ENCODE peak calls at places on chromosomes 16 and 17, in five cellular contexts. P, D, J, G and O are unnamed samples.

GRCh38 chr16:80936410-80936809 is 70.3 kb downstream of the CMC2 start:
- DNase-seq in P (no peak), D (no peak), J (no peak), G (no peak), O (no peak)

GRCh38 chr17:28059675-28060074 is 17.2 kb downstream of the NLK start:
- DNase-seq in P (no peak), D (no peak), J (no peak), G (no peak), O (no peak)

GRCh38 chr17:3845361-3845753 is 689 bp downstream of the NCBP3 start:
- DNase-seq in P (no peak), D (peak), J (peak), G (no peak), O (peak)

GRCh38 chr17:17342242-17342945 is 39.2 kb downstream of the NT5M start:
- DNase-seq in P (no peak), D (no peak), J (no peak), G (no peak), O (no peak)

GRCh38 chr17:22128723-22129122 is 436.4 kb downstream of the KCNJ18 start:
- DNase-seq in P (no peak), D (peak), J (no peak), G (no peak), O (no peak)

GRCh38 chr17:46139365-46140210 is 53.6 kb downstream of the KANSL1 start:
- DNase-seq in P (no peak), D (no peak), J (no peak), G (no peak), O (no peak)

GRCh38 chr17:82709676-82710498 is 6.6 kb upstream of the FN3KRP start:
- DNase-seq in P (no peak), D (no peak), J (no peak), G (no peak), O (no peak)

GRCh38 chr17:62860962-62861873 is 53.1 kb upstream of the MARCHF10 start:
- DNase-seq in P (no peak), D (no peak), J (no peak), G (no peak), O (no peak)

GRCh38 chr16:49465661-49466528 is 92.3 kb downstream of the C16orf78 start:
- DNase-seq in P (no peak), D (no peak), J (no peak), G (no peak), O (no peak)

GRCh38 chr17:5237541-5238016 is 2.9 kb upstream of the SCIMP start:
- DNase-seq in P (peak), D (peak), J (peak), G (peak), O (no peak)
- TF ChIP-seq CTCF in P (peak), D (peak), J (peak), G (peak), O (no peak)

GRCh38 chr17:8253801-8254200 is 4.7 kb downstream of the PFAS start:
- DNase-seq in P (no peak), D (no peak), J (no peak), G (no peak), O (no peak)
- TF ChIP-seq CTCF in P (no peak), D (no peak), J (no peak), G (no peak), O (no peak)

GRCh38 chr17:81231766-81232581 is 6.9 kb downstream of the TEPSIN start:
- DNase-seq in P (no peak), D (no peak), J (no peak), G (no peak), O (no peak)

GRCh38 chr17:81228834-81229665 is 6.3 kb upstream of the CEP131 start:
- DNase-seq in P (no peak), D (no peak), J (no peak), G (no peak), O (no peak)

GRCh38 chr17:81229666-81229920 is 6.8 kb upstream of the CEP131 start:
- DNase-seq in P (no peak), D (no peak), J (no peak), G (no peak), O (no peak)

GRCh38 chr17:81231121-81231645 is 7.7 kb downstream of the TEPSIN start:
- DNase-seq in P (no peak), D (no peak), J (no peak), G (no peak), O (no peak)

DNA sequence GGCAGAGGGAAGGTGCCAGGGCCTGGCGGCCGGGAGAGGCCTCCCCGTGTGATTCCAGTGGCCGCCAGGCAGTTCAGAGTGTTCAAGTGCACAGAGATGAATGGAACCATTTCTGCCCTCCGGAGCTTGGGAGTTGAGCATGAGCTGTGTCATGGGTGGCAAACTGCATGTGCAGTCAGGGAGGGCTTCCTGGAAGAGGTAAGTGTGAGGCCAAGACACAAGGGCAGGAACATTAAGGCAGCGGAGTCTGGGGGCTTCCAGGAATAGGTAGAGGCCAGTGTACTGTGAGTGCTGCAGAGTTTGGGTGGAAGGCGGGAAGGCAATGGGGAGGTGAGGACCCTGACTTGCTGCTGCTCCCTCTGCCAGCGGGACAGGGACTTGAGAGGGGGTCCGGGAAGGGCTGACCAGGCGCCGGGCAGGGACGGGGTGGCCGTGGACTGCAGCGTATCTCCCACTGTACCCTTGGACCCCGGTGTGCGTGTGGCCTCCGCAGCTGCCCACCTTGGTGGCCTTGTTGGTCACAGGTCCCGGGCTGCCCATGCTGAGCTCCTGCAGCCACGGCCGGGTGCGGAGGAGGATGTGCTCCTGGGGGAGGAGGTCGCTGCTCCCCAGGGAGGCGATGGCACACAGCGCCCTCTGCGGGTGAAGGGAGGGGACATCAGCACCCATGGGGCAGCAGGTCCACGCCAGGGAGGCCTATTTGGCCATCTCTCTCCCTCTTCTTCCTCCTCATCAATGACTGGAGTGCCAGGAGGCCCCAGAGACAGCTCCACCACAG is 7.5 kb upstream of the CEP131 start:
- DNase-seq in P (no peak), D (no peak), J (no peak), G (no peak), O (no peak)
- TF ChIP-seq CTCF in P (peak), D (peak), J (peak), G (peak), O (no peak)

GRCh38 chr17:42323268-42323773 is 35.0 kb downstream of the STAT5A start:
- DNase-seq in P (no peak), D (no peak), J (no peak), G (no peak), O (no peak)

GRCh38 chr17:42322382-42323267 is 34.3 kb downstream of the STAT5A start:
- DNase-seq in P (peak), D (peak), J (peak), G (peak), O (peak)

GRCh38 chr17:42321555-42321954 is 33.3 kb downstream of the STAT5A start:
- DNase-seq in P (no peak), D (no peak), J (no peak), G (no peak), O (no peak)

GRCh38 chr17:42329025-42329976 is 41.0 kb downstream of the STAT5A start:
- DNase-seq in P (peak), D (no peak), J (peak), G (no peak), O (no peak)

DNA sequence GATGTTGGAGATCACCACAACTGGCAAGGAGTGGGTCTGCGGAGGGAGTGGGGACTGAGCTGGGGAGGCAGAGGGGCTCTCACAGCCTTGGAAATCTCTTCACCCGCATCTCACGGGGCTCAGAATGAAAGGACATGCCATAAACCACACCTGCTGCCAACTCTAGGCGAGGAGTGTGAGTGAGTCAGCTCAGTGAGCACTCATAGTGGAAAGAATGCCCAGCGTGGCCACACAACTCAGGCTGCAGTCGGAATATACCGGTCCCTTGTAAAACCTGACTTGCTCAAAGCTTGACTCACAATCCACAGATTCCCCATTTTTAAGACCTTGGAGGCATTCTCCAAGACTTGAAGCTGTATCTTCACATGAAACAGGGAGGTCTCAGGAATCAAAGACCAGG is 36.7 kb downstream of the STAT5A start:
- DNase-seq in P (peak), D (no peak), J (peak), G (no peak), O (no peak)
- TF ChIP-seq CTCF in P (no peak), D (no peak), J (peak), G (no peak), O (no peak)

GRCh38 chr16:30555848-30556473 is 2.2 kb downstream of the ZNF764 start:
- DNase-seq in P (no peak), D (no peak), J (no peak), G (no peak), O (no peak)

GRCh38 chr16:30558789-30559377 is 709 bp upstream of the ZNF764 start:
- DNase-seq in P (no peak), D (no peak), J (no peak), G (no peak), O (no peak)

GRCh38 chr16:30559690-30560089 is 1.5 kb upstream of the ZNF764 start:
- DNase-seq in P (no peak), D (no peak), J (no peak), G (no peak), O (no peak)

GRCh38 chr16:30557397-30557949 is 701 bp downstream of the ZNF764 start:
- DNase-seq in P (no peak), D (no peak), J (no peak), G (no peak), O (no peak)

GRCh38 chr16:30557950-30558788 is at the start of gene ZNF764:
- DNase-seq in P (peak), D (peak), J (peak), G (peak), O (peak)
- TF ChIP-seq CTCF in P (no peak), D (no peak), J (peak), G (no peak), O (no peak)

GRCh38 chr16:82641336-82641984 is 14.7 kb downstream of the CDH13 start:
- DNase-seq in P (no peak), D (peak), J (peak), G (no peak), O (no peak)
- TF ChIP-seq CTCF in P (peak), D (peak), J (peak), G (peak), O (no peak)

GRCh38 chr17:36149296-36149820 is 27.1 kb downstream of the TBC1D3B start:
- DNase-seq in P (no peak), D (no peak), J (peak), G (no peak), O (no peak)
- TF ChIP-seq CTCF in P (no peak), D (no peak), J (no peak), G (no peak), O (no peak)

GRCh38 chr16:2034695-2035430 is 8.2 kb downstream of the NHERF2 start:
- DNase-seq in P (no peak), D (no peak), J (no peak), G (no peak), O (no peak)
- TF ChIP-seq CTCF in P (no peak), D (no peak), J (no peak), G (no peak), O (no peak)

DNA sequence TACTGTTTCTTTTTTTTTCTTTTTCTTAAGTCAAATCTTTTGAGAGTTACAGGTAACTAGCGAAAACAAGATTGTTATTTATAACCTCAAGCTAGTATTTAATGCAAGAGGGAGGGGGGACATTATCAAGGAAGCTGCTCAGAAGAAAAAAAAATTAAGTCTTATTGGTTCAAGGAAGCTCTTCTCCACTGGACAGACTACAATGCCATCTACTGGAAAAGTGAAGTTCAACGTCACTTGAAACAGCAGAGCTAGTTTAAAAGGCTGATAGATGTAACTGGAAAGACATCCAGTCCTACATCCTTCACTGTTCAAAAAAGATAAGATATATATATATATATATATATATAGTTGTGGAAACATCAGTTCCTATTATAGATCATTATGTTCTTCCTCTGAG is 418.0 kb upstream of the PSMD7 start:
- DNase-seq in P (peak), D (peak), J (peak), G (peak), O (no peak)
- TF ChIP-seq CTCF in P (peak), D (peak), J (peak), G (peak), O (no peak)